ENCODE peak calls at places on chromosomes 1 and 21, in seven cellular contexts. G is IMR-90, M is neuronal stem cell, Q is mesenchymal stem cell, Y is mesendoderm, B is H9, X is H1. S is an unnamed sample.

GRCh38 chr21:41161428-41161827 is 6.5 kb upstream of the BACE2 start:
- DNase-seq in M (no peak), Y (no peak), X (no peak), B (no peak), Q (no peak), G (no peak), S (no peak)

GRCh38 chr21:17389311-17389710 is 123.5 kb upstream of the CXADR start:
- DNase-seq in B (no peak), G (no peak), M (no peak), Q (no peak), Y (no peak), X (no peak), S (no peak)

GRCh38 chr21:46226146-46226545 is 2.4 kb downstream of the LSS start:
- DNase-seq in X (no peak), B (no peak), G (peak), M (no peak), Y (no peak), Q (peak), S (no peak)

GRCh38 chr21:33402011-33402979 is 918 bp upstream of the IFNGR2 start:
- DNase-seq in G (peak), Q (peak), B (peak), X (no peak), M (peak), Y (peak), S (peak)

GRCh38 chr21:45224189-45224938 is 63.3 kb downstream of the POFUT2 start:
- DNase-seq in B (no peak), G (peak), Q (peak), X (no peak), M (no peak), Y (no peak), S (no peak)

GRCh38 chr1:2594641-2595131 is 8.1 kb downstream of the PRXL2B start:
- DNase-seq in M (no peak), G (no peak), Q (no peak), B (peak), Y (no peak), X (no peak), S (no peak)

GRCh38 chr1:66033781-66034180 is 241.1 kb downstream of the PDE4B start:
- DNase-seq in G (no peak), Q (no peak), Y (no peak), M (no peak), X (no peak), B (no peak), S (no peak)

GRCh38 chr1:83882906-83883305 is 116.0 kb downstream of the TTLL7 start:
- DNase-seq in Y (peak), B (peak), M (no peak), G (peak), X (no peak), Q (peak), S (no peak)

GRCh38 chr1:19682257-19682656 is 17.6 kb downstream of the HTR6 start:
- DNase-seq in Q (peak), G (peak), M (no peak), Y (no peak), B (no peak), X (no peak), S (peak)

GRCh38 chr21:29257701-29258100 is 41.0 kb upstream of the BACH1 start:
- DNase-seq in Y (no peak), Q (no peak), G (no peak), X (no peak), M (no peak), B (no peak), S (no peak)

GRCh38 chr21:29261555-29262540 is 36.9 kb upstream of the BACH1 start:
- DNase-seq in Y (no peak), M (no peak), G (no peak), B (no peak), Q (peak), X (no peak), S (peak)

GRCh38 chr21:29256125-29256895 is 42.4 kb upstream of the BACH1 start:
- DNase-seq in G (no peak), Y (no peak), B (no peak), M (no peak), X (no peak), Q (no peak), S (no peak)

GRCh38 chr21:29260461-29260860 is 38.3 kb upstream of the BACH1 start:
- DNase-seq in Q (no peak), M (no peak), B (no peak), G (no peak), X (no peak), Y (no peak), S (peak)

DNA sequence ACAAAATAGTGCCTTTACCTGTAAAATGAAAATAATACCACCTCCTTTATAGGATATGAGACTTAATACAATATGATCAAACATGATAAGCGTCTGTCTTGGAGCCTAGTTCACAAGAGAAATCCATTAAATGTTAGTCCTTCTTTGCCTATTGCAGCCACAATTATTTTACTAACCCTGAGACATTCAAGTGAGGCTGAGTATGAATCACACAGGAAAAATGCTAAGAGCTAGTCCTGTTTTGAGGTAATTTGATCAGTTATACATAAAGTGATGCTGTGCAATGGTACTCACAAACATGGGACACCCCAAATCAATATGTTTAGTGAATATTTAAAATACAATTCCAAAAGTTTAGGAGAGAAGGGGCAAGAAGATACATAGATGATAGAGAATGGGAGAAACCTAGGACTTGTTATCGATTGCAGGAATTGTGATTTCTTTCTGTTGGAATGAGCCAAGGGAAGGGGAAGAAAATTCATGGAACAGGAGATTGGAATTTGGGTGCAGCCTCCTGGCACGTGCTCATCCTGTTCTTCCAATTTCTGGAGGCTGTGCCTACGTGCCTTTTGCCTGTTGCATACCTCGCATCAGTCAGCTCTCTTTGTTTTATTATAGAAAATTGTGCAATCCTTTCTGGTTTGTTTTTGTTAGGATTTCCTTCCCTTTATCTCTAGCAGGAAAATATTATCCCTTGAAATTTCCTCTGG is 39.9 kb upstream of the BACH1 start:
- DNase-seq in Y (no peak), X (no peak), Q (peak), B (no peak), G (peak), M (no peak), S (peak)
- H3K4ac ChIP-seq in Y (no peak), X (no peak), Q (no peak), B (no peak), G (peak), M (no peak), S (peak)

DNA sequence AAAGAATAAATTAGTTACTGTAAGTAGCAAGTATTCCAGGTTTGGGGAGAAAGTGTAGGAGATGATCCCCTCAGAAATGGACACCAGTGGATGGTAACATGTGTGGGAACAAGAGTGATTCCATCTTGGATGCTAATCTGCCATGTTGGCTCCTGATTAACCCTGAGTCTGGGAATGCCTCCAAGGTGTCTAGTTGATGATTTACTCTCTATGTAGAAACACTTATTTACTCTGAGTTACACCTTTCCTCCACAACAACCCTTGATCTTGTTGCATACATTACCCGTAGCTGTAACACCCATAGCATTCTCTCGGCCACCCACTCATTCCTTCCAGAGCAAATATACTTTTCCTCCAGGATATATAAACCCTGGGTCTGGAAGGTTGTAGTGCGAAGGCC is 315.9 kb upstream of the GREM2 start:
- DNase-seq in B (no peak), X (no peak), M (no peak), G (no peak), Y (no peak), Q (no peak), S (no peak)
- H3K9ac ChIP-seq in B (no peak), X (no peak), M (no peak), G (no peak), Y (no peak), Q (no peak), S (no peak)

GRCh38 chr1:48692235-48692634 is 84.5 kb downstream of the BEND5 start:
- DNase-seq in X (no peak), M (no peak), G (no peak), Q (no peak), B (no peak), Y (no peak), S (no peak)

GRCh38 chr1:48693180-48693579 is 83.5 kb downstream of the BEND5 start:
- DNase-seq in M (no peak), Y (no peak), X (no peak), G (no peak), Q (no peak), B (no peak), S (no peak)

GRCh38 chr1:48697066-48697707 is 79.5 kb downstream of the BEND5 start:
- DNase-seq in X (no peak), B (peak), G (peak), Q (peak), M (peak), Y (peak), S (peak)

GRCh38 chr1:48691429-48692001 is 85.2 kb downstream of the BEND5 start:
- DNase-seq in M (no peak), X (no peak), Q (no peak), B (no peak), Y (no peak), G (no peak), S (no peak)

DNA sequence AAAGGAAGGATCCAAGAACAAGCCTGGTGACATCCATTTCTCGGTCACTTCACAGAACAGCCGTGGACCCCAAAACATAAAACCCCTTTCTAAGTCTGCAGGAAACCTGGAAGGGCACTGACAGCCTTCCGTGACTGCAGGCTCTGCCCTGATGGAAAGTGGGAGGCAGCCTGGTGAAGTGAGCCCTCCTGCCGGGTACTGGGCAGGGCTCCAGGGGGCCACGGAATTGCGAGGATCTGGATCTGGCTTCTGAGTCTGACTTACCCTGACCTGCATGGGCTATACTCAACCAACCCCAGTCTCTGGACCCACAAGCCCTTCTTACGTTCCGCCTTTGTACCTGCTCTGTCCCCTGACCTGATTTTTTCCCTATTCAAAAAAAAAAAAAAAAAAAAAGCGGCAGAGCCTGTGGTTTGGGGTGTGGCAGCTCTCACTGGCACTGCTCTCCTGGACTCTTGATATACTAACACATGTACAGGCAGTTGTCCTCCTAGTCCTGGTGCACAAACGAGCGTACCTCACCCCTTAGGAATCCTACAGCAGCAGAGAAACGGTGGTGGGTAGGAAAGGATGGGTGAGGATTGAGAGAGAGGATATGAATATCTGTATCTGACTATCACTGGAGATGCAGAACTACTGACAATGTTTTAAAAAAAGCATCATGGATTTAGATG is 82.9 kb downstream of the BEND5 start:
- DNase-seq in G (no peak), X (no peak), M (no peak), B (no peak), Q (no peak), Y (no peak), S (no peak)
- H3K4ac ChIP-seq in G (no peak), X (no peak), M (no peak), B (no peak), Q (no peak), Y (no peak), S (no peak)

GRCh38 chr1:27101696-27102095 is 53.2 kb downstream of the SLC9A1 start:
- DNase-seq in X (no peak), M (no peak), Y (no peak), G (no peak), B (no peak), Q (no peak), S (no peak)
- H3K9ac ChIP-seq in X (no peak), M (no peak), Y (no peak), G (no peak), B (no peak), Q (no peak), S (no peak)

GRCh38 chr1:153217212-153217611 is at the start of gene PRR9:
- DNase-seq in G (no peak), M (no peak), B (no peak), X (no peak), Q (no peak), Y (peak), S (no peak)
- H3K4ac ChIP-seq in G (no peak), M (no peak), B (no peak), X (no peak), Q (no peak), Y (no peak), S (no peak)